ENCODE peak calls at places on chromosomes 12 and 14, in five cellular contexts. G is cardiac fibroblast, I is ovary, M is fibroblast of lung, Q is tibial nerve. A is an unnamed sample.

GRCh38 chr14:51093371-51094281 is 1.3 kb downstream of the TRIM9 start:
- DNase-seq in G (peak), I (peak), M (peak), Q (no peak), A (peak)

GRCh38 chr12:121240484-121241202 is 30.7 kb downstream of the P2RX4 start:
- DNase-seq in G (no peak), I (peak), M (peak), Q (peak), A (no peak)

GRCh38 chr14:28756896-28757570 is 9.6 kb upstream of the FOXG1 start:
- DNase-seq in G (peak), I (no peak), M (peak), Q (no peak), A (peak)

GRCh38 chr12:20832911-20833310 is 22.4 kb downstream of the SLCO1B3 start:
- DNase-seq in G (no peak), I (no peak), M (no peak), Q (no peak), A (no peak)

GRCh38 chr14:58082011-58082410 is 70.0 kb downstream of the ARMH4 start:
- DNase-seq in G (peak), I (no peak), M (peak), Q (no peak), A (no peak)

GRCh38 chr12:47705239-47705570 is 625 bp downstream of the RPAP3 start:
- DNase-seq in G (peak), I (no peak), M (no peak), Q (no peak), A (no peak)

GRCh38 chr12:118841588-118841987 is 139.8 kb upstream of the SRRM4 start:
- DNase-seq in G (no peak), I (no peak), M (no peak), Q (no peak), A (no peak)

GRCh38 chr12:60539592-60539991 is 943.8 kb downstream of the SLC16A7 start:
- DNase-seq in G (peak), I (no peak), M (no peak), Q (no peak), A (no peak)

GRCh38 chr12:108689314-108690190 is 41.8 kb downstream of the CORO1C start:
- DNase-seq in G (peak), I (no peak), M (peak), Q (no peak), A (no peak)

GRCh38 chr12:88111074-88111652 is 30.7 kb downstream of the CEP290 start:
- DNase-seq in G (peak), I (no peak), M (peak), Q (no peak), A (no peak)

GRCh38 chr12:42935756-42936155 is 346.2 kb upstream of the PRICKLE1 start:
- DNase-seq in G (peak), I (no peak), M (peak), Q (no peak), A (no peak)

GRCh38 chr14:71228711-71229110 is 321.5 kb downstream of the PCNX1 start:
- DNase-seq in G (no peak), I (no peak), M (no peak), Q (no peak), A (no peak)

DNA sequence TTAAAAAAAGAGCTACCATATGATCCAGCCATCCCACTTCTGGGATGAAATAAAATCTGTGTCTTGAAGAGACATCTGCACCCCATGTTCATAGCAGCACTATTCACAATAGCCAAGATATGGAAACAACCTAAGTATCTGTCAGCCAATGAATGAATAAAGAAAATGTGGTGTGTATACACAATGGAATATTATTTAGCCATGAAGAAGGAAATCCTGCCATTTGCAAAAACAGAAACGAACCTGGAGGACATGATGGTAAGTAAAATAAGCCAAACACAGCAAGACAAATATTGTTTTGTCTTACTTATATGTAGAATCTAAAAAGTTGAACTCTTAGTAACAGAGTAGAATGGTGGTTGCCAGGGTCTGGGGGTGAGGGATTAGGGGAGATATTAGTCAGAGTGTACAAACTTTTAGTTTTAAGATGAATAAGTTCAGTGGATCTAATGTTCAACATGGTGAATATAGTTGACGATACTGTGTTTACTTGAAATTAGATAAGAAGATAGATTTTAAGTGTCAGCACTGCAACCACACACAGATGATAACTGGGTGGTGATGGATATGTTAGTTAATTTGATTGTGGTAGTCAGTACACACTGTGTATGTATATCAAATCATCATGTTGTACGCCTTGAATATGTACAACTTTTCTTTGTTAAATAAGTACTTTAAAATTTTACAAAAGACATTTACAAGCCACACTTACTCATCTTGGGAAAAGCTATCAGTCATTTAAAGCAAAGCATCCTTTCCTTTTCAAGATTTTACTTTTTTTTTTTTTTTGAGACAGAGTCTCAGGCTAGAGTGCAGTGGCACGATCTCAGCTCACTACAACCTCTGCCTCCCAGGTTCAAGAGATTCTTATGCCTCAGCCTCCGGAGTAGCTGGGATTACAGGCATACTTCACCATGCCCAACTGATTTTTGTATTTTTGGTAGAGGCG is 89.9 kb downstream of the BICD1 start:
- DNase-seq in G (no peak), I (no peak), M (no peak), Q (no peak), A (no peak)
- TF ChIP-seq CTCF in G (no peak), I (no peak), M (no peak), Q (no peak), A (no peak)

DNA sequence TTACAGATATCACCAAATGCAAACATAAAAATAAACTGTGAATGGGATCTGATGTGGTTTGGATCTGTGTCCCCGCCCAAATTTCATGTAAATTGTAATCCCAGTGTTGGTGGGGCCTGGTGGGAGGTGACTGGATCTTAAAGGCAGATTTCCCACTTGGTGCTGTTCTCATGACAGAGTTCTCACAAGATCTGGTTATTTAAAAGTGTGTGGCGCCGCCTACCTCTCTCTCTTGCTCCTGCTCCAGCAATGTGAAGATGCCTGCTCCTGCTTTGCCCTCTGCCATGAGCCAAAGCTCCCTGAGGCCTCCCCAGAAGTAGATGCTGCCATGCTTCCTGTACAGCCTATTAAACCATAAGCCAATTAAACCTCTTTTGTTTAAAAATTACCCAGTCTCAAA is 47.8 kb downstream of the SLC25A21 start:
- DNase-seq in G (peak), I (no peak), M (no peak), Q (no peak), A (no peak)
- TF ChIP-seq CTCF in G (no peak), I (no peak), M (no peak), Q (no peak), A (no peak)

GRCh38 chr12:120225852-120226640 is 25.1 kb upstream of the RPLP0 start:
- DNase-seq in G (peak), I (no peak), M (no peak), Q (no peak), A (no peak)
- TF ChIP-seq CTCF in G (no peak), I (no peak), M (no peak), Q (no peak), A (no peak)

GRCh38 chr12:4579305-4580097 is 17.5 kb downstream of the DYRK4 start:
- DNase-seq in G (peak), I (no peak), M (no peak), Q (no peak), A (no peak)
- TF ChIP-seq CTCF in G (peak), I (no peak), M (peak), Q (no peak), A (peak)

A was measured in glutamatergic neuron.